ENCODE peak calls at places on chromosome 18, in eight cellular contexts. C is A549, I is K562, P is SK-N-SH, J is H1, N is NB4, O is HepG2, B is HCT116. V is an unnamed sample.

GRCh38 chr18:59265246-59266018 is 7.8 kb downstream of the RAX start:
- DNase-seq in C (peak; percentile 71), I (peak; percentile 45), P (peak; percentile 66), J (peak; percentile 91), N (no peak), O (no peak), B (no peak), V (peak; percentile 93)

GRCh38 chr18:14978962-14979535 is 231.1 kb downstream of the ANKRD30B start:
- DNase-seq in C (no peak), I (peak; percentile 19), P (peak; percentile 47), J (peak; percentile 82), N (peak; percentile 70), O (peak; percentile 23), B (no peak), V (peak; percentile 19)

GRCh38 chr18:59917422-59917821 is 17.6 kb downstream of the PMAIP1 start:
- DNase-seq in C (no peak), I (peak; percentile 48), P (no peak), J (peak; percentile 43), N (peak; percentile 87), O (no peak), B (no peak), V (no peak)

GRCh38 chr18:5142859-5143258 is 54.2 kb downstream of the AKAIN1 start:
- DNase-seq in C (no peak), I (no peak), P (no peak), J (no peak), N (no peak), O (no peak), B (no peak), V (no peak)

GRCh38 chr18:9094307-9095226 is 7.9 kb upstream of the NDUFV2 start:
- DNase-seq in C (peak; percentile 35), I (peak; percentile 51), P (no peak), J (no peak), N (no peak), O (peak; percentile 92), B (no peak), V (no peak)

GRCh38 chr18:58761970-58762780 is 90.9 kb downstream of the MALT1 start:
- DNase-seq in C (no peak), I (no peak), P (no peak), J (peak; percentile 46), N (no peak), O (no peak), B (no peak), V (no peak)

GRCh38 chr18:9038277-9038871 is 64.1 kb upstream of the NDUFV2 start:
- DNase-seq in C (no peak), I (no peak), P (no peak), J (no peak), N (no peak), O (no peak), B (no peak), V (no peak)

GRCh38 chr18:36440614-36441013 is 143.1 kb downstream of the FHOD3 start:
- DNase-seq in C (no peak), I (no peak), P (peak; percentile 45), J (no peak), N (no peak), O (no peak), B (no peak), V (no peak)

GRCh38 chr18:51068111-51068510 is 38.1 kb downstream of the SMAD4 start:
- DNase-seq in C (no peak), I (no peak), P (no peak), J (no peak), N (no peak), O (no peak), B (no peak), V (no peak)

GRCh38 chr18:11149441-11150270 is at the start of gene PIEZO2:
- DNase-seq in C (peak; percentile 47), I (peak; percentile 2), P (peak; percentile 28), J (peak; percentile 92), N (no peak), O (peak; percentile 68), B (no peak), V (peak; percentile 84)

GRCh38 chr18:55706893-55707292 is 118.9 kb upstream of the TCF4 start:
- DNase-seq in C (no peak), I (no peak), P (no peak), J (no peak), N (no peak), O (no peak), B (no peak), V (no peak)

GRCh38 chr18:61855127-61855991 is 37.4 kb downstream of the RNF152 start:
- DNase-seq in C (no peak), I (no peak), P (peak; percentile 69), J (no peak), N (no peak), O (no peak), B (no peak), V (no peak)

GRCh38 chr18:56984731-56985130 is 162.2 kb upstream of the BOD1L2 start:
- DNase-seq in C (no peak), I (no peak), P (no peak), J (no peak), N (no peak), O (peak; percentile 2), B (no peak), V (no peak)

GRCh38 chr18:45006934-45007333 is 326.2 kb downstream of the SETBP1 start:
- DNase-seq in C (no peak), I (no peak), P (no peak), J (no peak), N (no peak), O (no peak), B (no peak), V (no peak)

GRCh38 chr18:46676162-46676830 is 19.3 kb upstream of the LOXHD1 start:
- DNase-seq in C (no peak), I (no peak), P (no peak), J (no peak), N (peak; percentile 17), O (no peak), B (no peak), V (no peak)

GRCh38 chr18:32714571-32715148 is 58.2 kb downstream of the KLHL14 start:
- DNase-seq in C (peak; percentile 7), I (peak; percentile 13), P (peak; percentile 47), J (peak; percentile 56), N (peak; percentile 69), O (peak; percentile 79), B (peak; percentile 28), V (peak; percentile 37)

GRCh38 chr18:26317353-26317865 is 91.2 kb downstream of the TAF4B start:
- DNase-seq in C (no peak), I (no peak), P (no peak), J (no peak), N (no peak), O (peak; percentile 8), B (no peak), V (no peak)

GRCh38 chr18:26307161-26307773 is 81.0 kb downstream of the TAF4B start:
- DNase-seq in C (peak; percentile 36), I (peak; percentile 68), P (peak; percentile 54), J (no peak), N (peak; percentile 66), O (peak; percentile 35), B (peak; percentile 15), V (no peak)

GRCh38 chr18:26309283-26309682 is 83.0 kb downstream of the TAF4B start:
- DNase-seq in C (peak; percentile 3), I (no peak), P (no peak), J (no peak), N (no peak), O (no peak), B (no peak), V (no peak)

DNA sequence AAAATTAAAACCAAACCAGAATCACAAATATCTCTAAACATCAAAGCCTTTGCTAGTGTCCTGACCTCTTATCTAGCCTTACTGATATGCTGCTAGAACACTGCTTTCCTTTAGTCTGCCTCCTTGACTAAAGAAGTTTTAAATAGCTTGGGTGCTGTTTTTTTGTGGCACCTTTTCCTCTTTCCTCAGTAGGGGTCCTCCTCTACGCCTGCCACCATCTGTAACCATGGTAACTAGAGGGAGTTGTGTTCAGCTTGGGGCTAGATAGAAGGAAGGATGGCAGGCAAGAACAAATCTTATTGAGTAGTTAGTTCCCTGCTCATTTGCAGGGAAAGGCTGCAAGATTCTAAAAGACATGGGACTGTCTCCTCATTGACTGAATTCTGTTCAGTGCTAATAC is 86.0 kb downstream of the TAF4B start:
- DNase-seq in C (no peak), I (no peak), P (peak; percentile 15), J (no peak), N (no peak), O (no peak), B (no peak), V (no peak)
- TF ChIP-seq MAX in C (no peak), I (no peak), P (no peak), J (no peak), N (no peak), O (no peak), B (no peak), V (no peak)

GRCh38 chr18:48663096-48663930 is 124.5 kb downstream of the CTIF start:
- DNase-seq in C (no peak), I (no peak), P (no peak), J (no peak), N (no peak), O (no peak), B (no peak), V (no peak)

GRCh38 chr18:48663931-48664847 is 125.4 kb downstream of the CTIF start:
- DNase-seq in C (peak; percentile 60), I (peak; percentile 51), P (peak; percentile 84), J (peak; percentile 99), N (peak; percentile 53), O (peak; percentile 42), B (no peak), V (peak; percentile 92)

GRCh38 chr18:48660346-48661228 is 121.8 kb downstream of the CTIF start:
- DNase-seq in C (no peak), I (no peak), P (peak; percentile 65), J (no peak), N (no peak), O (no peak), B (no peak), V (no peak)

GRCh38 chr18:48661421-48661820 is 122.6 kb downstream of the CTIF start:
- DNase-seq in C (no peak), I (no peak), P (peak; percentile 60), J (no peak), N (no peak), O (no peak), B (no peak), V (no peak)

GRCh38 chr18:48662021-48662661 is 123.3 kb downstream of the CTIF start:
- DNase-seq in C (peak; percentile 21), I (no peak), P (no peak), J (no peak), N (peak; percentile 88), O (peak; percentile 70), B (no peak), V (no peak)
- TF ChIP-seq MAX in C (no peak), I (no peak), P (no peak), J (no peak), N (no peak), O (no peak), B (no peak), V (no peak)

GRCh38 chr18:64712035-64712434 is 563.1 kb upstream of the LINC00305 start:
- DNase-seq in C (no peak), I (no peak), P (no peak), J (no peak), N (no peak), O (no peak), B (no peak), V (no peak)
- TF ChIP-seq MAX in C (no peak), I (no peak), P (no peak), J (no peak), N (no peak), O (no peak), B (no peak), V (no peak)

DNA sequence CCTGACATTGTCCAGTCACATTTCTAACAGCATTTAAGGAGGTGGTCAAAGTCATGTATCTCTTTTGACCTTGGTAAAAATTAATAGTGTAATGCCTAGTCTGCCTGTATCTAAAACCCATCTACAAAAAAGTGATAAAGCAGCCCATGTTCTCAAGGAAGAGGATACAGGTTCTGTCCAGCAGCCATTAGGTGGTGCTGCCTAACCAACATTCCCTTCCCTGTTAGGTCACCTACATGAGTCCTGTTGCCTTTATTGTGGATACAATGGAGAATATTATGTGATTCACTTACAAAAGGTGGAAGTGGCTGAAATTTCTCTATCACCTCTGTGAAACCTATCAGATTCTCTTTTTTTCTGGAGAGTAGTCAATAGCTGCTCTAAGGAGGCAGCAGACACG is 52.5 kb downstream of the AQP4 start:
- DNase-seq in C (peak; percentile 15), I (peak; percentile 7), P (peak; percentile 50), J (no peak), N (peak; percentile 51), O (peak; percentile 56), B (peak; percentile 44), V (peak; percentile 62)
- TF ChIP-seq MAX in C (no peak), I (no peak), P (no peak), J (no peak), N (no peak), O (no peak), B (no peak), V (no peak)

V was measured in WTC11.